ENCODE peak calls at places on chromosomes 2 and 18, in six cellular contexts. M is adrenal gland, B is lung, E is aorta, T is K562, O is A549. Q is an unnamed sample.

GRCh38 chr2:136956050-136956449 is 190.7 kb downstream of the THSD7B start:
- DNase-seq in M (no peak), B (no peak), E (no peak), T (no peak), O (no peak), Q (no peak)

GRCh38 chr18:69400253-69400975 is at the start of gene DOK6:
- DNase-seq in M (peak), B (no peak), E (peak), T (no peak), O (peak), Q (peak)

GRCh38 chr2:125479143-125479636 is 1176.8 kb upstream of the GYPC start:
- DNase-seq in M (no peak), B (no peak), E (no peak), T (no peak), O (no peak), Q (no peak)

GRCh38 chr2:207283356-207283755 is 117.6 kb upstream of the KLF7 start:
- DNase-seq in M (peak), B (no peak), E (peak), T (peak), O (no peak), Q (no peak)

GRCh38 chr2:96111823-96112500 is 4.4 kb downstream of the ADRA2B start:
- DNase-seq in M (no peak), B (no peak), E (peak), T (no peak), O (no peak), Q (no peak)

GRCh38 chr2:41216978-41217377 is 765.1 kb upstream of the SLC8A1 start:
- DNase-seq in M (no peak), B (no peak), E (no peak), T (no peak), O (no peak), Q (no peak)

GRCh38 chr2:234960091-234961088 is 8.6 kb downstream of the SH3BP4 start:
- DNase-seq in M (no peak), B (no peak), E (no peak), T (no peak), O (no peak), Q (peak)

GRCh38 chr2:30680121-30680520 is 127.1 kb downstream of the CAPN13 start:
- DNase-seq in M (no peak), B (peak), E (no peak), T (no peak), O (no peak), Q (peak)

GRCh38 chr18:39839782-39840181 is 2115.3 kb upstream of the PIK3C3 start:
- DNase-seq in M (no peak), B (no peak), E (no peak), T (no peak), O (no peak), Q (no peak)

GRCh38 chr18:75322206-75322605 is 105.3 kb downstream of the SMIM21 start:
- DNase-seq in M (no peak), B (no peak), E (no peak), T (no peak), O (no peak), Q (no peak)

GRCh38 chr2:232632229-232632903 is 1.0 kb upstream of the EFHD1 start:
- DNase-seq in M (no peak), B (no peak), E (no peak), T (peak), O (no peak), Q (no peak)

GRCh38 chr2:84526562-84526961 is 10.3 kb downstream of the DNAH6 start:
- DNase-seq in M (no peak), B (no peak), E (no peak), T (no peak), O (no peak), Q (no peak)

GRCh38 chr2:105806994-105807393 is 62.3 kb downstream of the NCK2 start:
- DNase-seq in M (no peak), B (no peak), E (no peak), T (no peak), O (no peak), Q (no peak)

GRCh38 chr18:827093-827677 is 15.1 kb upstream of the YES1 start:
- DNase-seq in M (no peak), B (no peak), E (no peak), T (peak), O (no peak), Q (no peak)

GRCh38 chr18:38606841-38607240 is 1041.2 kb upstream of the CELF4 start:
- DNase-seq in M (no peak), B (no peak), E (no peak), T (no peak), O (no peak), Q (no peak)

GRCh38 chr2:74548919-74549684 is 4.6 kb downstream of the LOXL3 start:
- DNase-seq in M (peak), B (peak), E (peak), T (peak), O (peak), Q (no peak)

GRCh38 chr2:158722266-158723105 is 72.6 kb upstream of the DAPL1 start:
- DNase-seq in M (no peak), B (no peak), E (no peak), T (no peak), O (no peak), Q (no peak)

GRCh38 chr18:44914028-44914427 is 233.3 kb downstream of the SETBP1 start:
- DNase-seq in M (no peak), B (no peak), E (no peak), T (no peak), O (no peak), Q (no peak)

GRCh38 chr2:166651991-166652390 is 157.9 kb upstream of the SCN7A start:
- DNase-seq in M (no peak), B (no peak), E (no peak), T (no peak), O (no peak), Q (no peak)

GRCh38 chr2:222000326-222000725 is 298.5 kb downstream of the PAX3 start:
- DNase-seq in M (no peak), B (no peak), E (no peak), T (no peak), O (no peak), Q (peak)

GRCh38 chr2:233037078-233037477 is 4.6 kb downstream of the NEU2 start:
- DNase-seq in M (no peak), B (no peak), E (no peak), T (no peak), O (no peak), Q (peak)

GRCh38 chr2:167052825-167053224 is 164.5 kb downstream of the XIRP2 start:
- DNase-seq in M (no peak), B (no peak), E (no peak), T (no peak), O (no peak), Q (no peak)

GRCh38 chr2:25168256-25169072 is at the start of gene POMC:
- DNase-seq in M (peak), B (no peak), E (no peak), T (no peak), O (peak), Q (no peak)

GRCh38 chr2:32442020-32442467 is 85.2 kb downstream of the BIRC6 start:
- DNase-seq in M (no peak), B (no peak), E (no peak), T (no peak), O (no peak), Q (no peak)

GRCh38 chr2:175999283-175999819 is 2.7 kb downstream of the LNPK start:
- DNase-seq in M (no peak), B (no peak), E (no peak), T (peak), O (no peak), Q (no peak)

GRCh38 chr2:46825231-46825957 is 90.2 kb downstream of the MCFD2 start:
- DNase-seq in M (no peak), B (no peak), E (no peak), T (no peak), O (no peak), Q (peak)

GRCh38 chr2:134432438-134432883 is 178.6 kb downstream of the MGAT5 start:
- DNase-seq in M (no peak), B (no peak), E (no peak), T (no peak), O (peak), Q (no peak)

GRCh38 chr18:54148151-54148550 is 76.3 kb downstream of the MBD2 start:
- DNase-seq in M (no peak), B (no peak), E (no peak), T (no peak), O (no peak), Q (no peak)

GRCh38 chr2:201255468-201255867 is 4.9 kb upstream of the CASP8 start:
- DNase-seq in M (no peak), B (no peak), E (no peak), T (no peak), O (no peak), Q (no peak)

GRCh38 chr2:10144771-10145518 is 22.4 kb downstream of the RRM2 start:
- DNase-seq in M (no peak), B (no peak), E (no peak), T (no peak), O (no peak), Q (no peak)

GRCh38 chr2:168687314-168687713 is 115.1 kb upstream of the NOSTRIN start:
- DNase-seq in M (peak), B (no peak), E (no peak), T (no peak), O (no peak), Q (no peak)

GRCh38 chr2:238440767-238441166 is 14.0 kb downstream of the ASB1 start:
- DNase-seq in M (no peak), B (no peak), E (no peak), T (no peak), O (no peak), Q (no peak)

GRCh38 chr2:191571163-191571769 is 106.7 kb upstream of the NABP1 start:
- DNase-seq in M (peak), B (no peak), E (no peak), T (peak), O (peak), Q (peak)

GRCh38 chr2:162929571-162929970 is 91.0 kb upstream of the KCNH7 start:
- DNase-seq in M (no peak), B (no peak), E (no peak), T (no peak), O (peak), Q (no peak)

DNA sequence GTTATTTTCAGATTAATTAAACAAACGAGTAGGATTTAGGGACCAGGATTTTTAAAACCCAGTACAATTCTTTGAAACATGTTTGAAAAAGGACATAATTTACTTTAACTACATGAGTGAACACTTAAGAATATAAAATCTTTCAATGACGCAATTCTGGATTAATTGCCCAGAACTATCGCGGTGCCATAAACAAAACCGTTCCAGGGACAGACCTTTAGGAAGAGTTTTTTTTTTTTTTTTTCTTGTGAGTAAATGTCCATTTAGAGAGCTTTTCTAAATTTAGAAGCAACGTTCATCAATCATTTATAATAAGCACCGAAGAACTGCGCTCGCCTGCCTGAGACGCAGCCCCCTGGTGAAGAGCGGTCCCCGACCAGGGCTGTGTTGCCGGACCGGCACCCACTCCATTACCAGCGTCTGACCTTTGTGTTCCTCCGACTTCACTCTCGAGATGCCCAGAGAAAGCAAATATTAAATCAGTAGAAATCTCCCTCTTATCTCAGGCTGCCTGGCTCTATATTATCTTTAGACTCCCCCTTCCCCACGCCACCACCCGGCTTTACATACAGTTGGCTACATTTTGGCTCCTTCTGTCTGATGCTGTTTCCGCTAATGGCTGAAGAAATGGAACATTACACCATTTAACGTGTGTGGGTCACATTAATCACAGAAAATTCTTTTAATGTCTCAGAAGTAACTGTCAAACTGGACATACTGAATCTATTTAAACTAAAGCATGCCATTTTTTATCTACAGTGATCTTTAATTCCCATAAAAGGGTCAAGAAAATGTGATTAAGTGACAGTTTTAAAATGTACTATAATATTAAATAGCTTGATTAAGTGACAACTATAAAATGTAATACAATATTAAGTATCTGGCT is 364.0 kb upstream of the MEIS1 start:
- DNase-seq in M (no peak), B (no peak), E (no peak), T (no peak), O (no peak), Q (no peak)
- H3K27ac ChIP-seq in M (no peak), B (no peak), E (no peak), T (no peak), O (no peak), Q (no peak)

DNA sequence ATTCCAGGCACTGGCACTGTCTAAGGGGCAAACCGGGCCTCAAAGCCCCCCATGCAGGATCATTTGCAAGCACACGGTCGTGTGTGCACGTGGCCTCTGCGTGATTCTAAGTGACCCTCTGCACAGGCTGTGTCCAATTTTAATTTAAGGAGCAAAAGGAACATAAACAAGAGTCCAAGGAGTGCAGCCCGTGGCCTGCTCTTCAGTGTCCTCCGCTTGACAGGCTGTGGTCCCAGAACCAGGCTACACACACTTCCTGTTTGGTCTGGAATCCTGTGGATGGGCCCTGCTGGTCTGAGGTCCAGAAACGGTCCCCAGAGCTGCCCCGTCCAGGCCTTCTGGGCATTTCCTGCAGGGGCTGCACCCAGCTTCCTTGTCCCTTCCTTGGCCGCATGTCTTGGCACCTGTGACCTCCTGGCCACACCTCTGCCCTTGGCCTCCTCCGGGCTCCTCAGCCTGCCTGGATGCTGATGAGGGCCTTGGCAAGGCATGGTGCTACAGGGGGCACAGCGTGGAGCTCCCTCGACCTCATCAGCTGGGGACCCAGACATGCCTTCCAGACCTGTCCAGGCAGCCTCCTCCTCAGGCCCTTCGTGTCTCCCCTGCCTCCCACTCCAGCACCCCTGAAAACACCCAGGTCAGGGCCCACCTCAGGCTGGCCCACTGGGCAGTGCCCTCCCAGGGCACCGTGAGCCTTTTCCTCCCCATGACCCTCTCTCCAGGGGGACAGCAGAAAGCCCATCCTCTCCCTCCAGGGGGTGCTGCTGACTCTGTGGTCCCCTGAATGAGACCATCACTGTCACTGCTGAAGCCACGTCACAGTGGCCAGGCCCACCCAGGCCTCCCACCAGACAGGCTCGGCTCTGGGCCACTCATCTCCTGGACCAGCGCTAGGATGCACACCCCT is 136.4 kb upstream of the GPC1 start:
- DNase-seq in M (no peak), B (peak), E (no peak), T (no peak), O (no peak), Q (no peak)
- H3K27ac ChIP-seq in M (no peak), B (no peak), E (no peak), T (no peak), O (no peak), Q (no peak)

GRCh38 chr18:36158261-36158867 is 28.7 kb downstream of the ELP2 start:
- DNase-seq in M (no peak), B (no peak), E (no peak), T (no peak), O (no peak), Q (peak)
- H3K27ac ChIP-seq in M (no peak), B (no peak), E (no peak), T (no peak), O (no peak), Q (peak)

GRCh38 chr18:62037012-62037742 is 144.4 kb upstream of the RNF152 start:
- DNase-seq in M (no peak), B (no peak), E (no peak), T (no peak), O (no peak), Q (no peak)
- H3K27ac ChIP-seq in M (no peak), B (no peak), E (no peak), T (no peak), O (no peak), Q (no peak)

DNA sequence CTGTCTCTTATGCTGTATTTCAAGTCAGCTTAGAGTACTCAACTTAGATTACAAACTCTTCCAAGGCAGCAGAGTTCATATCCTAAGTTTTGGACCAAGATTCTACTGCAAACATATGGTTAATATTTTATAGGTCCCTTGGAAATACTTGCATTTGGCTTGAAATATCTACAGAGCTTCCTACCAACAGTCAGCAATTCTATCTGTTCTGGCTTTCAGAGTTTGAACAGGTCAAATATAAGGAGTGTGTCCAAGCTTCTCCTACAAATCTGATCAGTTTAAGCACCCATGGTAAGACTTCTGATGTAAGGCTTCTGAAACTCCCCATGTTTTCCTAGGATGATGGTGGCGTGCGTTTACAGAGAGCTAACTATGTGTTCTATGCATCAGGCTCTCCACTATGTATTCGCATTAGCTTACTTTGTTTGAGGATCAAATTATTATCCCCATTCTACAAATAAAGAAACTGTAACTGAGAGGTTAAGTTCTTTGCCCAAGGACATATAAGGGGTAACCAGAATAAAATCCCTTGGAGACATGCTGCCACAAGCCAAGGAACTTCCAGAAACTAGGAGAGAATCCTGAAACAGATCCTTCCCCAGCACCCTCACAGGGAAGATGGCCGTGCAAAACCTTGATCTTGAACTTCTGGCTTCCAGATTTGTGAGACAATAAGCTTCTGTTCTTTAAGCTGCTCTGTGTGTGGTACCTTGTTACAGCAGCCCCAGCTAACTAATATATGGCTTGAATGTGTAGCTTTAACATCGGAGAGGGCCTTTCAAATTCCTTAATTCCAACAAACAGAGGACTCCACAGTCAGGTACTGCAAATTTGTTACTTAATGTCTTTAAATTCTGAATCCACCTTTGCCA is 55.1 kb downstream of the ATP8B1 start:
- DNase-seq in M (no peak), B (no peak), E (no peak), T (no peak), O (no peak), Q (no peak)
- H3K27ac ChIP-seq in M (no peak), B (peak), E (peak), T (no peak), O (peak), Q (no peak)

DNA sequence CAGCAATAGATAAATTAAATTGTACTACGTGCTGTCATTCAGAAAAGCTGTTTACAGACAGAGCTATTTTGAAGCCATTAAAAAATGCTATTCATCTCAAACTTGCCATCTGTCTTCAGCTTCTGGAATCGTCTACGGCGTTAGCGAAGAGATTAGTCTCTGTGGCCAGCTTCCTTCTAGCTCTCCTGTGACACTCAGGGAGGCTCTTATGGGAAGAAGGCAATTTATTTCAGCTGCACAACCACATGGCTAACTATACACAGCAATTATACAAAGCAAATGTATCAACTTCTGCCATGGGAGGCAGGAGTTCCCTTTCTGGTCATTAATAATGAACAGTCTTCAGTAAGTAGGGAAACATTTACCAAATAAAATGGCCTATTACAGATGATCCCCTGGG is 6.3 kb downstream of the CTAGE1 start:
- DNase-seq in M (no peak), B (no peak), E (no peak), T (no peak), O (no peak), Q (no peak)
- H3K27ac ChIP-seq in M (no peak), B (no peak), E (no peak), T (no peak), O (no peak), Q (no peak)

DNA sequence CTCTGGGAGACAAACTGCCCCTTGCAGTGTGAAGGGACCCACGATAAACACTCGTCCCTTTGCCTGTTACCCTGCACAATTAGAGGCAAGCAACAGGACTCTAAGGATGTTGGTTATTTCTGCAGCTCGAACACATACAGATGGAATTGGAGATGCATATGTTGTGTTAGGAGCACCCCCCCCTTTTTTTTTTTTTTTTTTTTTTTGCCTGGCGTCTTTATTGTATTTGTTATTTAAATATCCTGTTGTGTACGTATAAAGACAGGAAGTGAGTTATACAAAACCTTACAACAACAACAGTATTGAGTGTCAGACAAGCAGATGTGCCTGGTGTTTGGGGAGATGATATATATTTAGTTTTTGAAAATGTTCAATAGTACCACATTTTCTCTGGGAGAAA is 23.0 kb upstream of the ZNF516 start:
- DNase-seq in M (no peak), B (no peak), E (no peak), T (no peak), O (no peak), Q (no peak)
- H3K27ac ChIP-seq in M (peak), B (no peak), E (no peak), T (no peak), O (no peak), Q (no peak)

DNA sequence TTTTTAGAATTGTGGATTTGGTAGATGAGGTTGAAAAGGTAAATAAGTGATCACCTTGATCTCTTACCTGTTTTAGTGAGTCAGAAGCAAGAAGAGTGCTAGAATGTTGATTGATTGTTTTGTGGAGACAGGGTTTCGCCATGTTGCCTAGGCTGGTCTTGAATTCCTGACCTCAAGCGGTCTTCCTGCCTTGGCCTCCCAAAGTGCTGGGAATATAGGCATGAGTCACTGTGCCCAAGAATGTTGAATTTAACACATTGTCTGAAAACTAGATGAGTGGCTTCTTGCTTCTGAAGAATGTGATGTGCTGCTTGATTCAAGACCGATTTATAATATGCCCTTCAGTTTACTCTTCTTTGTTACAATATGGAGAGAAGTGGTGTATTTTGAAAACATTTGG is 121.3 kb downstream of the FMNL2 start:
- DNase-seq in M (no peak), B (no peak), E (no peak), T (no peak), O (no peak), Q (peak)
- H3K27ac ChIP-seq in M (no peak), B (no peak), E (no peak), T (no peak), O (no peak), Q (peak)